ENCODE peak calls at places on chromosomes 1 and 21, in six cellular contexts. F is heart left ventricle, U is aorta, X is PC-9, Z is thyroid gland, A is neural progenitor cell. C is an unnamed sample.

GRCh38 chr1:2548068-2548589 is 8.0 kb upstream of the TNFRSF14 start:
- DNase-seq in Z (peak; percentile 88), X (peak; percentile 85), F (peak; percentile 85), U (peak; percentile 89), A (peak; percentile 88), C (peak; percentile 90)

GRCh38 chr1:58908539-58909161 is 124.8 kb upstream of the JUN start:
- DNase-seq in Z (no peak), U (no peak), X (no peak), F (no peak), A (no peak), C (no peak)

GRCh38 chr1:183585038-183585437 is 5.2 kb downstream of the NCF2 start:
- DNase-seq in X (no peak), A (no peak), U (no peak), F (no peak), Z (no peak), C (no peak)

GRCh38 chr1:190563230-190563629 is 85.6 kb upstream of the BRINP3 start:
- DNase-seq in X (no peak), U (no peak), Z (no peak), F (no peak), A (no peak), C (no peak)

GRCh38 chr1:228350831-228351781 is 55.5 kb downstream of the TRIM11 start:
- DNase-seq in A (no peak), Z (no peak), X (no peak), F (no peak), U (peak; percentile 40), C (no peak)

GRCh38 chr1:113949007-113949406 is 19.9 kb downstream of the HIPK1 start:
- DNase-seq in F (no peak), U (no peak), X (no peak), Z (no peak), A (no peak), C (no peak)

GRCh38 chr1:181083842-181084605 is 4.5 kb upstream of the IER5 start:
- DNase-seq in Z (peak; percentile 44), U (peak; percentile 62), F (peak; percentile 53), A (peak; percentile 69), X (no peak), C (peak; percentile 62)

GRCh38 chr1:218171302-218171893 is 113.7 kb upstream of the RRP15 start:
- DNase-seq in X (no peak), Z (no peak), U (no peak), A (peak; percentile 39), F (no peak), C (no peak)

GRCh38 chr1:102588536-102588935 is 519.8 kb downstream of the COL11A1 start:
- DNase-seq in A (no peak), U (no peak), X (peak; percentile 65), F (no peak), Z (no peak), C (no peak)

GRCh38 chr1:201299968-201300367 is 16.7 kb downstream of the PKP1 start:
- DNase-seq in U (no peak), F (peak; percentile 42), X (peak; percentile 77), A (no peak), Z (peak; percentile 38), C (peak; percentile 64)

GRCh38 chr21:26732442-26733221 is 112.6 kb downstream of the ADAMTS1 start:
- DNase-seq in F (peak; percentile 25), X (peak; percentile 7), U (peak; percentile 56), A (peak; percentile 62), Z (peak; percentile 54), C (peak; percentile 44)

GRCh38 chr1:55326496-55326895 is 111.3 kb upstream of the USP24 start:
- DNase-seq in F (no peak), X (no peak), Z (no peak), U (no peak), A (no peak), C (no peak)

GRCh38 chr1:209246660-209247059 is 336.9 kb upstream of the CAMK1G start:
- DNase-seq in U (no peak), F (no peak), Z (peak; percentile 25), A (no peak), X (no peak), C (no peak)

GRCh38 chr1:107057197-107058133 is 991 bp downstream of the PRMT6 start:
- DNase-seq in F (peak; percentile 69), U (peak; percentile 75), Z (peak; percentile 79), X (peak; percentile 31), A (peak; percentile 78), C (peak; percentile 73)

GRCh38 chr1:86471296-86471695 is 2.6 kb downstream of the CLCA1 start:
- DNase-seq in X (no peak), U (no peak), A (no peak), F (no peak), Z (no peak), C (no peak)

GRCh38 chr1:17370618-17371017 is 1.4 kb upstream of the PADI6 start:
- DNase-seq in Z (no peak), U (no peak), A (no peak), X (no peak), F (no peak), C (no peak)

GRCh38 chr1:169494343-169494742 is 8.6 kb upstream of the SLC19A2 start:
- DNase-seq in X (no peak), U (no peak), Z (no peak), F (no peak), A (no peak), C (no peak)

GRCh38 chr1:242004751-242005495 is 6.0 kb upstream of the MAP1LC3C start:
- DNase-seq in X (peak; percentile 61), U (no peak), A (no peak), Z (no peak), F (no peak), C (no peak)

GRCh38 chr1:25758466-25759070 is 41.4 kb upstream of the SELENON start:
- DNase-seq in Z (no peak), A (no peak), X (no peak), F (no peak), U (no peak), C (peak; percentile 56)
- H3K27me3 ChIP-seq in Z (no peaks in the 10 kb centered on the region), A (no peaks in the 10 kb centered on the region), X (no peaks in the 10 kb centered on the region), F (no peaks in the 10 kb centered on the region), U (no peaks in the 10 kb centered on the region), C (no peaks in the 10 kb centered on the region)

GRCh38 chr21:31665397-31665796 is 5.9 kb downstream of the SOD1 start:
- DNase-seq in X (no peak), U (no peak), Z (no peak), A (no peak), F (no peak), C (no peak)

GRCh38 chr21:31666445-31667010 is 7.0 kb downstream of the SOD1 start:
- DNase-seq in F (no peak), A (no peak), Z (no peak), U (no peak), X (no peak), C (no peak)

GRCh38 chr21:31660134-31660565 is 657 bp downstream of the SOD1 start:
- DNase-seq in X (no peak), A (peak; percentile 72), Z (peak; percentile 49), F (peak; percentile 58), U (no peak), C (no peak)

GRCh38 chr21:31667141-31667540 is 7.6 kb downstream of the SOD1 start:
- DNase-seq in U (no peak), A (no peak), F (no peak), Z (no peak), X (no peak), C (no peak)

DNA sequence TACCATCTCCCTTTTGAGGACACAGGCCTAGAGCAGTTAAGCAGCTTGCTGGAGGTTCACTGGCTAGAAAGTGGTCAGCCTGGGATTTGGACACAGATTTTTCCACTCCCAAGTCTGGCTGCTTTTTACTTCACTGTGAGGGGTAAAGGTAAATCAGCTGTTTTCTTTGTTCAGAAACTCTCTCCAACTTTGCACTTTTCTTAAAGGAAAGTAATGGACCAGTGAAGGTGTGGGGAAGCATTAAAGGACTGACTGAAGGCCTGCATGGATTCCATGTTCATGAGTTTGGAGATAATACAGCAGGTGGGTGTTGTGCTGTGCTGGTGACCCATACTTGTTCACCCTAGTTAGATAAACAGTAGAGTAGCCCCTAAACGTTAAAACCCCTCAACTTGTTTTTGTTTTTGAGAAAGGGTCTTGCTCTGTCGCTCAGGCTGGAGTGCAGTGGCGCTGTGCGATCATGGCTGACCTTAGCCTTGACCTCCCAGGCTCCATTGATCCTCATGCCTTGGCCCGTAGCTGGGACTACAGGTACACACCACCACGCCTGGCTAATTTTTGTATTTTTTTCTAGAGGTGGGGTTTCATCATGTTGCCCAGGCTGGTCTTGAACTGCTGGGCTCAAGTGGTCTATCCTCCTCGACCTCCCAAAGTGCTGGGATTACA is 4.2 kb downstream of the SOD1 start:
- DNase-seq in Z (no peak), A (no peak), X (no peak), U (no peak), F (no peak), C (no peak)
- H3K4me1 ChIP-seq in Z (peaks cover 14% of the 10 kb centered on the region), A (peaks cover 6% of the 10 kb centered on the region), X (peaks cover 13% of the 10 kb centered on the region), U (peaks cover 5% of the 10 kb centered on the region), F (peaks cover 22% of the 10 kb centered on the region), C (peaks cover 84% of the 10 kb centered on the region)

DNA sequence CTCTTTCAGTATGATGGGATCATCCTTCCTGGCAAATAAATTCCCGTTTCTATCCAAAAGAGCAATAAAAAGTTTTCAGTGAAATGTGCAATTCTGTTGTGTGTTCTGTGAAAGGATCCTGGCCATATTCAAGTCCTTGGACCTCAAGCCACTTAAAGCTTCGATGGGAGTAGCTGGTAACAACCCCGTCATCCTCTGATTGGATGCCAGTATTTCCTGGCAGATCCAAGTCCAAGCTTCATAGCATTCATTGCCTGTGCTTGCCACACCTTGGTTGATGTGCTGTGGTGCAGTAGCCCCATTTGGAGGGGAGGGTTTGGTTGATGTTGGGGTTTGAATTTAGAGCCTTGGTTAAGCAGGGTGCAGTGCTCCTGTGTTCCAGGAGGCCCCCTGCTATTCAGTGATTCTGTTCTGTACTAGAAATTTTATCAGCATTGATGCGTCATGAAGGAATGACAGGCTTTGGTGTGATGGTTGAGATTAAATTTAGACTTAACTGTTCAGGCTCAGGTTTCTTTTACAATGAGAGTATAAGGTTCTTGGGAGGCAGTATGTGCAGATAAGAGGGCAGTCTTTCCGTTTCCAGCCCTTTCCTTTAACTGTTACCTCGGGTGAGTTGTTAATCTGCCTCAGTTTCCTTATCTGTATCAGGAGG is 4.9 kb downstream of the RPL11 start:
- DNase-seq in Z (no peak), U (no peak), F (no peak), A (no peak), X (no peak), C (no peak)
- H3K36me3 ChIP-seq in Z (peaks cover 71% of the 10 kb centered on the region), U (peaks cover 7% of the 10 kb centered on the region), F (peaks cover 12% of the 10 kb centered on the region), A (peaks cover 32% of the 10 kb centered on the region), X (peaks cover 48% of the 10 kb centered on the region), C (peaks cover 73% of the 10 kb centered on the region)

GRCh38 chr1:235158680-235159079 is 2.4 kb downstream of the RBM34 start:
- DNase-seq in F (no peak), A (no peak), Z (no peak), U (no peak), X (no peak), C (no peak)

GRCh38 chr1:235156265-235156664 is 4.8 kb downstream of the RBM34 start:
- DNase-seq in U (no peak), Z (no peak), F (no peak), X (no peak), A (no peak), C (no peak)

GRCh38 chr1:235160395-235160964 is 570 bp downstream of the RBM34 start:
- DNase-seq in A (no peak), Z (no peak), U (no peak), X (no peak), F (no peak), C (no peak)

GRCh38 chr1:235156745-235157144 is 4.3 kb downstream of the RBM34 start:
- DNase-seq in Z (no peak), A (no peak), U (no peak), F (no peak), X (no peak), C (no peak)

GRCh38 chr1:235157150-235157549 is 3.9 kb downstream of the RBM34 start:
- DNase-seq in A (no peak), Z (no peak), F (no peak), U (no peak), X (no peak), C (no peak)
- H3K27me3 ChIP-seq in A (no peaks in the 10 kb centered on the region), Z (no peaks in the 10 kb centered on the region), F (no peaks in the 10 kb centered on the region), U (no peaks in the 10 kb centered on the region), X (no peaks in the 10 kb centered on the region), C (no peaks in the 10 kb centered on the region)